ENCODE peak calls at places on chromosomes 7 and 10, in eight cellular contexts. One of them, this sample, is unnamed.

GRCh38 chr10:49278497-49278902 is 20.5 kb upstream of the C10orf71 start:
- DNase-seq in Peyer's patch: no peak
- DNase-seq in fibroblast of pulmonary artery: no peak
- DNase-seq in progenitor cell of endocrine pancreas: no peak
- DNase-seq in epithelial cell of proximal tubule: no peak
- DNase-seq in gastrocnemius medialis: peak; percentile 53
- DNase-seq in cardiac fibroblast: no peak
- DNase-seq in choroid plexus epithelial cell: no peak
- DNase-seq in this sample: no peak

GRCh38 chr7:36301914-36302771 is 87.5 kb upstream of the ANLN start:
- DNase-seq in Peyer's patch: no peak
- DNase-seq in fibroblast of pulmonary artery: peak; percentile 56
- DNase-seq in progenitor cell of endocrine pancreas: no peak
- DNase-seq in epithelial cell of proximal tubule: no peak
- DNase-seq in gastrocnemius medialis: no peak
- DNase-seq in cardiac fibroblast: peak; percentile 17
- DNase-seq in choroid plexus epithelial cell: peak; percentile 38
- DNase-seq in this sample: no peak

GRCh38 chr7:150902078-150903033 is 50.0 kb downstream of the AOC1 start:
- DNase-seq in Peyer's patch: no peak
- DNase-seq in fibroblast of pulmonary artery: no peak
- DNase-seq in progenitor cell of endocrine pancreas: no peak
- DNase-seq in epithelial cell of proximal tubule: no peak
- DNase-seq in gastrocnemius medialis: no peak
- DNase-seq in cardiac fibroblast: no peak
- DNase-seq in choroid plexus epithelial cell: no peak
- DNase-seq in this sample: no peak

GRCh38 chr7:88912852-88913251 is 117.3 kb upstream of the TEX47 start:
- DNase-seq in Peyer's patch: no peak
- DNase-seq in fibroblast of pulmonary artery: no peak
- DNase-seq in progenitor cell of endocrine pancreas: no peak
- DNase-seq in epithelial cell of proximal tubule: no peak
- DNase-seq in gastrocnemius medialis: no peak
- DNase-seq in cardiac fibroblast: no peak
- DNase-seq in choroid plexus epithelial cell: no peak
- DNase-seq in this sample: no peak

GRCh38 chr10:74058071-74058470 is 60.2 kb downstream of the VCL start:
- DNase-seq in Peyer's patch: no peak
- DNase-seq in fibroblast of pulmonary artery: no peak
- DNase-seq in progenitor cell of endocrine pancreas: no peak
- DNase-seq in epithelial cell of proximal tubule: no peak
- DNase-seq in gastrocnemius medialis: no peak
- DNase-seq in cardiac fibroblast: no peak
- DNase-seq in choroid plexus epithelial cell: no peak
- DNase-seq in this sample: no peak

GRCh38 chr7:135410546-135410942 is 99.4 kb downstream of the CNOT4 start:
- DNase-seq in Peyer's patch: no peak
- DNase-seq in fibroblast of pulmonary artery: no peak
- DNase-seq in progenitor cell of endocrine pancreas: no peak
- DNase-seq in epithelial cell of proximal tubule: no peak
- DNase-seq in gastrocnemius medialis: no peak
- DNase-seq in cardiac fibroblast: no peak
- DNase-seq in choroid plexus epithelial cell: no peak
- DNase-seq in this sample: no peak

GRCh38 chr10:130749911-130750310 is 561.6 kb downstream of the TCERG1L start:
- DNase-seq in Peyer's patch: no peak
- DNase-seq in fibroblast of pulmonary artery: no peak
- DNase-seq in progenitor cell of endocrine pancreas: no peak
- DNase-seq in epithelial cell of proximal tubule: no peak
- DNase-seq in gastrocnemius medialis: no peak
- DNase-seq in cardiac fibroblast: no peak
- DNase-seq in choroid plexus epithelial cell: no peak
- DNase-seq in this sample: no peak

GRCh38 chr7:12757443-12757842 is 70.0 kb downstream of the ARL4A start:
- DNase-seq in Peyer's patch: no peak
- DNase-seq in fibroblast of pulmonary artery: peak; percentile 90
- DNase-seq in progenitor cell of endocrine pancreas: no peak
- DNase-seq in epithelial cell of proximal tubule: no peak
- DNase-seq in gastrocnemius medialis: no peak
- DNase-seq in cardiac fibroblast: peak; percentile 93
- DNase-seq in choroid plexus epithelial cell: peak; percentile 93
- DNase-seq in this sample: no peak

GRCh38 chr10:3090914-3091313 is 23.6 kb downstream of the PFKP start:
- DNase-seq in Peyer's patch: no peak
- DNase-seq in fibroblast of pulmonary artery: peak; percentile 83
- DNase-seq in progenitor cell of endocrine pancreas: no peak
- DNase-seq in epithelial cell of proximal tubule: no peak
- DNase-seq in gastrocnemius medialis: no peak
- DNase-seq in cardiac fibroblast: peak; percentile 75
- DNase-seq in choroid plexus epithelial cell: peak; percentile 67
- DNase-seq in this sample: no peak

GRCh38 chr7:139254728-139255127 is 23.7 kb downstream of the UBN2 start:
- DNase-seq in Peyer's patch: no peak
- DNase-seq in fibroblast of pulmonary artery: no peak
- DNase-seq in progenitor cell of endocrine pancreas: no peak
- DNase-seq in epithelial cell of proximal tubule: no peak
- DNase-seq in gastrocnemius medialis: no peak
- DNase-seq in cardiac fibroblast: no peak
- DNase-seq in choroid plexus epithelial cell: no peak
- DNase-seq in this sample: no peak

GRCh38 chr10:3186365-3186764 is 13.8 kb upstream of the PITRM1 start:
- DNase-seq in Peyer's patch: no peak
- DNase-seq in fibroblast of pulmonary artery: no peak
- DNase-seq in progenitor cell of endocrine pancreas: no peak
- DNase-seq in epithelial cell of proximal tubule: no peak
- DNase-seq in gastrocnemius medialis: no peak
- DNase-seq in cardiac fibroblast: no peak
- DNase-seq in choroid plexus epithelial cell: no peak
- DNase-seq in this sample: no peak

GRCh38 chr7:75024922-75025321 is 48.7 kb downstream of the RCC1L start:
- DNase-seq in Peyer's patch: no peak
- DNase-seq in fibroblast of pulmonary artery: no peak
- DNase-seq in progenitor cell of endocrine pancreas: no peak
- DNase-seq in epithelial cell of proximal tubule: no peak
- DNase-seq in gastrocnemius medialis: no peak
- DNase-seq in cardiac fibroblast: no peak
- DNase-seq in choroid plexus epithelial cell: no peak
- DNase-seq in this sample: no peak
- TF ChIP-seq CTCF in Peyer's patch: no peak
- TF ChIP-seq CTCF in fibroblast of pulmonary artery: no peak
- TF ChIP-seq CTCF in progenitor cell of endocrine pancreas: no peak
- TF ChIP-seq CTCF in epithelial cell of proximal tubule: no peak
- TF ChIP-seq CTCF in gastrocnemius medialis: no peak
- TF ChIP-seq CTCF in cardiac fibroblast: no peak
- TF ChIP-seq CTCF in choroid plexus epithelial cell: no peak
- TF ChIP-seq CTCF in this sample: no peak

GRCh38 chr10:96337106-96337505 is 21.7 kb downstream of the OPALIN start:
- DNase-seq in Peyer's patch: no peak
- DNase-seq in fibroblast of pulmonary artery: no peak
- DNase-seq in progenitor cell of endocrine pancreas: no peak
- DNase-seq in epithelial cell of proximal tubule: no peak
- DNase-seq in gastrocnemius medialis: no peak
- DNase-seq in cardiac fibroblast: no peak
- DNase-seq in choroid plexus epithelial cell: no peak
- DNase-seq in this sample: no peak
- TF ChIP-seq CTCF in Peyer's patch: no peak
- TF ChIP-seq CTCF in fibroblast of pulmonary artery: no peak
- TF ChIP-seq CTCF in progenitor cell of endocrine pancreas: no peak
- TF ChIP-seq CTCF in epithelial cell of proximal tubule: no peak
- TF ChIP-seq CTCF in gastrocnemius medialis: no peak
- TF ChIP-seq CTCF in cardiac fibroblast: no peak
- TF ChIP-seq CTCF in choroid plexus epithelial cell: no peak
- TF ChIP-seq CTCF in this sample: no peak

GRCh38 chr10:100380400-100380799 is 33.4 kb downstream of the SCD start:
- DNase-seq in Peyer's patch: no peak
- DNase-seq in fibroblast of pulmonary artery: no peak
- DNase-seq in progenitor cell of endocrine pancreas: no peak
- DNase-seq in epithelial cell of proximal tubule: no peak
- DNase-seq in gastrocnemius medialis: no peak
- DNase-seq in cardiac fibroblast: no peak
- DNase-seq in choroid plexus epithelial cell: no peak
- DNase-seq in this sample: no peak
- TF ChIP-seq CTCF in Peyer's patch: no peak
- TF ChIP-seq CTCF in fibroblast of pulmonary artery: no peak
- TF ChIP-seq CTCF in progenitor cell of endocrine pancreas: no peak
- TF ChIP-seq CTCF in epithelial cell of proximal tubule: no peak
- TF ChIP-seq CTCF in gastrocnemius medialis: no peak
- TF ChIP-seq CTCF in cardiac fibroblast: no peak
- TF ChIP-seq CTCF in choroid plexus epithelial cell: no peak
- TF ChIP-seq CTCF in this sample: no peak

DNA sequence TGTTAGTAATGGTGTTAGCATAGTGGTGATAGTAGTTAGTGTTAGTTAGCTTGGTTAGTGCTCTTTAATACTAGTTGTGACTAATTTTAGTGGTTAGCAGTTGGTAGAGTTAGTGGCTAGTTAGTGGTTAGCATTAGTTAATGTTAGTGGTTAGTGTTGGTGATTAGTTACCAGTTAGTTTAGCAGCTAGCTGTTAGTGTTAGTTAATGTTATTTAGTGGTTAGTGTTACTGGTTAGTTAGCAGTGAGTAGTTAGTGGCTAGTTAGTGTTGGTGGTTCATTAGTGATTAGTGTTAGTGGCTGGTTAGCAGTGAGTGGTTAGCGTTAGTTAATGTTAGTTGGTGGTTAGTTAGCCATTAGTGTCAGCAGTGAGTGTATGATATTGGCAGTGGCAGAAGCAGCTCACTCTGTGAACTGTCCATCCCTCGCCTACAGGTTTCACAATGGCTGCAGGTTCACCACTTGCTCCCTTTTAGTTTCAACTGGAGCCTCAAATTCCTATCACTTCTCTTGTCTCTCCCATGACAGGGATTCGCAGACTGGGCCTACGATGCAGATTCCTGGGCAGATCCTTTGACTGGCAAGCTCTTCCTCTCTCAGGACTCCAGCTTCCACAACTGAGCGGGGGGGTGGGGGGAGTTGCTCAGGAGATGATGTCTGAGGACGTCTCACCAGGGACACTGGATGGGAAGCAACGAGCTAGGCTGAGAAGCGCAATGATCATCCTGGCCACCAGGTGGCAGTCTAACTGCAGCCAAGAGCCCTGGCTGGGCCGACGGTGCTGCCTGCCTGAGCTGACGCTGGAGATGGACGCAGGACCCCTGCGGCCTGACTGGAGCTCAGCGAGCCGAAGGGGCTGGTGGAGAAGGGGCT is 19.5 kb downstream of the GHRHR start:
- DNase-seq in Peyer's patch: peak; percentile 56
- DNase-seq in fibroblast of pulmonary artery: peak; percentile 84
- DNase-seq in progenitor cell of endocrine pancreas: peak; percentile 83
- DNase-seq in epithelial cell of proximal tubule: no peak
- DNase-seq in gastrocnemius medialis: peak; percentile 58
- DNase-seq in cardiac fibroblast: peak; percentile 79
- DNase-seq in choroid plexus epithelial cell: peak; percentile 89
- DNase-seq in this sample: peak; percentile 78
- TF ChIP-seq CTCF in Peyer's patch: peak; percentile 70
- TF ChIP-seq CTCF in fibroblast of pulmonary artery: peak; percentile 87
- TF ChIP-seq CTCF in progenitor cell of endocrine pancreas: peak; percentile 94
- TF ChIP-seq CTCF in epithelial cell of proximal tubule: peak; percentile 92
- TF ChIP-seq CTCF in gastrocnemius medialis: peak; percentile 79
- TF ChIP-seq CTCF in cardiac fibroblast: peak; percentile 95
- TF ChIP-seq CTCF in choroid plexus epithelial cell: peak; percentile 91
- TF ChIP-seq CTCF in this sample: peak; percentile 96

GRCh38 chr7:80095545-80095944 is 39.1 kb upstream of the GNAI1 start:
- DNase-seq in Peyer's patch: no peak
- DNase-seq in fibroblast of pulmonary artery: peak; percentile 52
- DNase-seq in progenitor cell of endocrine pancreas: no peak
- DNase-seq in epithelial cell of proximal tubule: no peak
- DNase-seq in gastrocnemius medialis: no peak
- DNase-seq in cardiac fibroblast: peak; percentile 47
- DNase-seq in choroid plexus epithelial cell: peak; percentile 56
- DNase-seq in this sample: no peak

GRCh38 chr7:80097756-80098155 is 36.9 kb upstream of the GNAI1 start:
- DNase-seq in Peyer's patch: no peak
- DNase-seq in fibroblast of pulmonary artery: no peak
- DNase-seq in progenitor cell of endocrine pancreas: no peak
- DNase-seq in epithelial cell of proximal tubule: no peak
- DNase-seq in gastrocnemius medialis: no peak
- DNase-seq in cardiac fibroblast: no peak
- DNase-seq in choroid plexus epithelial cell: peak; percentile 33
- DNase-seq in this sample: no peak

GRCh38 chr7:80100254-80100653 is 34.4 kb upstream of the GNAI1 start:
- DNase-seq in Peyer's patch: no peak
- DNase-seq in fibroblast of pulmonary artery: no peak
- DNase-seq in progenitor cell of endocrine pancreas: no peak
- DNase-seq in epithelial cell of proximal tubule: no peak
- DNase-seq in gastrocnemius medialis: no peak
- DNase-seq in cardiac fibroblast: no peak
- DNase-seq in choroid plexus epithelial cell: no peak
- DNase-seq in this sample: no peak

GRCh38 chr7:80093349-80093748 is 41.3 kb upstream of the GNAI1 start:
- DNase-seq in Peyer's patch: no peak
- DNase-seq in fibroblast of pulmonary artery: no peak
- DNase-seq in progenitor cell of endocrine pancreas: no peak
- DNase-seq in epithelial cell of proximal tubule: no peak
- DNase-seq in gastrocnemius medialis: no peak
- DNase-seq in cardiac fibroblast: no peak
- DNase-seq in choroid plexus epithelial cell: no peak
- DNase-seq in this sample: no peak

GRCh38 chr7:80098795-80099194 is 35.8 kb upstream of the GNAI1 start:
- DNase-seq in Peyer's patch: no peak
- DNase-seq in fibroblast of pulmonary artery: no peak
- DNase-seq in progenitor cell of endocrine pancreas: no peak
- DNase-seq in epithelial cell of proximal tubule: no peak
- DNase-seq in gastrocnemius medialis: no peak
- DNase-seq in cardiac fibroblast: no peak
- DNase-seq in choroid plexus epithelial cell: no peak
- DNase-seq in this sample: no peak
- TF ChIP-seq CTCF in Peyer's patch: no peak
- TF ChIP-seq CTCF in fibroblast of pulmonary artery: peak; percentile 26
- TF ChIP-seq CTCF in progenitor cell of endocrine pancreas: peak; percentile 32
- TF ChIP-seq CTCF in epithelial cell of proximal tubule: peak; percentile 44
- TF ChIP-seq CTCF in gastrocnemius medialis: no peak
- TF ChIP-seq CTCF in cardiac fibroblast: peak; percentile 8
- TF ChIP-seq CTCF in choroid plexus epithelial cell: peak; percentile 34
- TF ChIP-seq CTCF in this sample: peak; percentile 51

DNA sequence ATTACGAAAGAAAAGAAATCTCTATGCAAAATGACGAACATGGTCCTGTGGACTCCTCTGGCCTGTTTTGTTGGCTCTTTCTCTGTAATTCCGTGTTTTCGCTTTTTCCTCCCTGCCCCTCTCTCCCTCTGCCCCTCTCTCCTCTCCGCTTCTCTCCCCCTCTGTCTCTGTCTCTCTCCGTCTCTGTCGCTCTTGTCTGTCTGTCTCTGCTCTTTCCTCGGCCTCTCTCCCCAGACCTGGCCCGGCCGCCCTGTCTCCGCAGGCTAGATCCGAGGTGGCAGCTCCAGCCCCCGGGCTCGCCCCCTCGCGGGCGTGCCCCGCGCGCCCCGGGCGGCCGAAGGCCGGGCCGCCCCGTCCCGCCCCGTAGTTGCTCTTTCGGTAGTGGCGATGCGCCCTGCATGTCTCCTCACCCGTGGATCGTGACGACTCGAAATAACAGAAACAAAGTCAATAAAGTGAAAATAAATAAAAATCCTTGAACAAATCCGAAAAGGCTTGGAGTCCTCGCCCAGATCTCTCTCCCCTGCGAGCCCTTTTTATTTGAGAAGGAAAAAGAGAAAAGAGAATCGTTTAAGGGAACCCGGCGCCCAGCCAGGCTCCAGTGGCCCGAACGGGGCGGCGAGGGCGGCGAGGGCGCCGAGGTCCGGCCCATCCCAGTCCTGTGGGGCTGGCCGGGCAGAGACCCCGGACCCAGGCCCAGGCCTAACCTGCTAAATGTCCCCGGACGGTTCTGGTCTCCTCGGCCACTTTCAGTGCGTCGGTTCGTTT is 83.5 kb upstream of the SLF2 start:
- DNase-seq in Peyer's patch: no peak
- DNase-seq in fibroblast of pulmonary artery: no peak
- DNase-seq in progenitor cell of endocrine pancreas: no peak
- DNase-seq in epithelial cell of proximal tubule: no peak
- DNase-seq in gastrocnemius medialis: no peak
- DNase-seq in cardiac fibroblast: no peak
- DNase-seq in choroid plexus epithelial cell: no peak
- DNase-seq in this sample: no peak
- TF ChIP-seq CTCF in Peyer's patch: no peak
- TF ChIP-seq CTCF in fibroblast of pulmonary artery: no peak
- TF ChIP-seq CTCF in progenitor cell of endocrine pancreas: peak; percentile 34
- TF ChIP-seq CTCF in epithelial cell of proximal tubule: no peak
- TF ChIP-seq CTCF in gastrocnemius medialis: no peak
- TF ChIP-seq CTCF in cardiac fibroblast: no peak
- TF ChIP-seq CTCF in choroid plexus epithelial cell: no peak
- TF ChIP-seq CTCF in this sample: no peak